ENCODE peak calls at places on chromosomes 11 and 22, in four cellular contexts. One of them, this sample, is unnamed.

GRCh38 chr11:76424379-76424778 is 20.4 kb upstream of the EMSY start:
- DNase-seq in HepG2: no peak
- DNase-seq in GM12878: peak
- DNase-seq in K562: no peak
- DNase-seq in this sample: no peak

GRCh38 chr22:33882991-33883390 is 37.3 kb downstream of the LARGE1 start:
- DNase-seq in HepG2: no peak
- DNase-seq in GM12878: no peak
- DNase-seq in K562: no peak
- DNase-seq in this sample: no peak

GRCh38 chr11:8962827-8963226 is 1.4 kb downstream of the TMEM9B start:
- DNase-seq in HepG2: no peak
- DNase-seq in GM12878: no peak
- DNase-seq in K562: no peak
- DNase-seq in this sample: no peak

GRCh38 chr11:60310407-60310998 is 16.6 kb upstream of the MS4A6E start:
- DNase-seq in HepG2: no peak
- DNase-seq in GM12878: peak
- DNase-seq in K562: no peak
- DNase-seq in this sample: no peak

GRCh38 chr11:62011881-62012280 is 44.4 kb upstream of the FTH1 start:
- DNase-seq in HepG2: no peak
- DNase-seq in GM12878: no peak
- DNase-seq in K562: no peak
- DNase-seq in this sample: no peak

GRCh38 chr22:49349181-49349835 is 478.4 kb downstream of the BRD1 start:
- DNase-seq in HepG2: no peak
- DNase-seq in GM12878: no peak
- DNase-seq in K562: no peak
- DNase-seq in this sample: peak

GRCh38 chr22:23281406-23282088 is 101.2 kb downstream of the BCR start:
- DNase-seq in HepG2: peak
- DNase-seq in GM12878: peak
- DNase-seq in K562: peak
- DNase-seq in this sample: peak

GRCh38 chr11:125925247-125925740 is 20.6 kb upstream of the VSIG10L2 start:
- DNase-seq in HepG2: peak
- DNase-seq in GM12878: no peak
- DNase-seq in K562: no peak
- DNase-seq in this sample: no peak

GRCh38 chr22:42763965-42764480 is 43.4 kb upstream of the A4GALT start:
- DNase-seq in HepG2: no peak
- DNase-seq in GM12878: no peak
- DNase-seq in K562: no peak
- DNase-seq in this sample: no peak

GRCh38 chr11:93054881-93055280 is 85.4 kb downstream of the MTNR1B start:
- DNase-seq in HepG2: peak
- DNase-seq in GM12878: no peak
- DNase-seq in K562: peak
- DNase-seq in this sample: no peak

GRCh38 chr22:38766076-38766777 is 10.4 kb upstream of the SUN2 start:
- DNase-seq in HepG2: peak
- DNase-seq in GM12878: no peak
- DNase-seq in K562: peak
- DNase-seq in this sample: peak

GRCh38 chr11:128783513-128783912 is 83.6 kb downstream of the KCNJ1 start:
- DNase-seq in HepG2: no peak
- DNase-seq in GM12878: no peak
- DNase-seq in K562: no peak
- DNase-seq in this sample: no peak

GRCh38 chr22:44892243-44892642 is 117.6 kb downstream of the PHF21B start:
- DNase-seq in HepG2: no peak
- DNase-seq in GM12878: no peak
- DNase-seq in K562: no peak
- DNase-seq in this sample: no peak

GRCh38 chr11:19359425-19360000 is 118.8 kb upstream of the E2F8 start:
- DNase-seq in HepG2: no peak
- DNase-seq in GM12878: no peak
- DNase-seq in K562: no peak
- DNase-seq in this sample: no peak

GRCh38 chr11:109695696-109696095 is 273.7 kb downstream of the C11orf87 start:
- DNase-seq in HepG2: no peak
- DNase-seq in GM12878: no peak
- DNase-seq in K562: no peak
- DNase-seq in this sample: no peak

GRCh38 chr11:44625759-44626523 is 60.5 kb downstream of the CD82 start:
- DNase-seq in HepG2: no peak
- DNase-seq in GM12878: no peak
- DNase-seq in K562: no peak
- DNase-seq in this sample: no peak

GRCh38 chr11:65090628-65091027 is 5.4 kb upstream of the VPS51 start:
- DNase-seq in HepG2: no peak
- DNase-seq in GM12878: no peak
- DNase-seq in K562: no peak
- DNase-seq in this sample: no peak

GRCh38 chr11:79400717-79401330 is 40.0 kb downstream of the TENM4 start:
- DNase-seq in HepG2: peak
- DNase-seq in GM12878: no peak
- DNase-seq in K562: peak
- DNase-seq in this sample: peak

GRCh38 chr11:79396674-79397073 is 44.2 kb downstream of the TENM4 start:
- DNase-seq in HepG2: no peak
- DNase-seq in GM12878: no peak
- DNase-seq in K562: no peak
- DNase-seq in this sample: no peak

GRCh38 chr11:79400206-79400605 is 40.6 kb downstream of the TENM4 start:
- DNase-seq in HepG2: no peak
- DNase-seq in GM12878: no peak
- DNase-seq in K562: no peak
- DNase-seq in this sample: no peak

GRCh38 chr11:79396001-79396400 is 44.8 kb downstream of the TENM4 start:
- DNase-seq in HepG2: no peak
- DNase-seq in GM12878: no peak
- DNase-seq in K562: no peak
- DNase-seq in this sample: no peak

DNA sequence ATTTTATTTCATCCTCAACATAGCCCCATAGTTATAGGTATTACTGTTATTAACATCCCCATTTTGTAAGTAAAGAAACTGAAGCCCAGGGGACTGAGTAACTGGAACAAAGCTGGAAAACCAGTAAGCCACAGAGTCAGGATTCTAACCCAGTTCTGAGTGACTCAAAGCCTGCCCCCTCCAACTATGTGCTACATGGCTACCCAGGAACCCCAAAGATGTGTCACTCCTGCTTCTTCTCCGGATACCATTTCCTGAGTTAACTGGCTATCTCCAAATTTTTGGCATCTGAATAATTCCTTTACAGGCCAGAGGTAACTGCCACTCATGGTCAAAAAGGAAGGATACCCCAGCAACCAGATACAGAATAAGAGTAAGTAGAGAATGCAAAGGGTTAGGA is 43.6 kb downstream of the TENM4 start:
- DNase-seq in HepG2: no peak
- DNase-seq in GM12878: no peak
- DNase-seq in K562: no peak
- DNase-seq in this sample: no peak
- TF ChIP-seq CREM in HepG2: no peak
- TF ChIP-seq CREM in GM12878: no peak
- TF ChIP-seq CREM in K562: no peak
- TF ChIP-seq CREM in this sample: no peak

GRCh38 chr22:19523240-19524169 is 705 bp downstream of the CLDN5 start:
- DNase-seq in HepG2: no peak
- DNase-seq in GM12878: no peak
- DNase-seq in K562: no peak
- DNase-seq in this sample: peak

GRCh38 chr22:19524170-19525115 is at the start of gene CLDN5:
- DNase-seq in HepG2: no peak
- DNase-seq in GM12878: no peak
- DNase-seq in K562: peak
- DNase-seq in this sample: peak

GRCh38 chr22:19520566-19521305 is 3.5 kb downstream of the CLDN5 start:
- DNase-seq in HepG2: no peak
- DNase-seq in GM12878: no peak
- DNase-seq in K562: no peak
- DNase-seq in this sample: no peak

GRCh38 chr22:19522881-19523239 is 1.4 kb downstream of the CLDN5 start:
- DNase-seq in HepG2: no peak
- DNase-seq in GM12878: no peak
- DNase-seq in K562: no peak
- DNase-seq in this sample: no peak

DNA sequence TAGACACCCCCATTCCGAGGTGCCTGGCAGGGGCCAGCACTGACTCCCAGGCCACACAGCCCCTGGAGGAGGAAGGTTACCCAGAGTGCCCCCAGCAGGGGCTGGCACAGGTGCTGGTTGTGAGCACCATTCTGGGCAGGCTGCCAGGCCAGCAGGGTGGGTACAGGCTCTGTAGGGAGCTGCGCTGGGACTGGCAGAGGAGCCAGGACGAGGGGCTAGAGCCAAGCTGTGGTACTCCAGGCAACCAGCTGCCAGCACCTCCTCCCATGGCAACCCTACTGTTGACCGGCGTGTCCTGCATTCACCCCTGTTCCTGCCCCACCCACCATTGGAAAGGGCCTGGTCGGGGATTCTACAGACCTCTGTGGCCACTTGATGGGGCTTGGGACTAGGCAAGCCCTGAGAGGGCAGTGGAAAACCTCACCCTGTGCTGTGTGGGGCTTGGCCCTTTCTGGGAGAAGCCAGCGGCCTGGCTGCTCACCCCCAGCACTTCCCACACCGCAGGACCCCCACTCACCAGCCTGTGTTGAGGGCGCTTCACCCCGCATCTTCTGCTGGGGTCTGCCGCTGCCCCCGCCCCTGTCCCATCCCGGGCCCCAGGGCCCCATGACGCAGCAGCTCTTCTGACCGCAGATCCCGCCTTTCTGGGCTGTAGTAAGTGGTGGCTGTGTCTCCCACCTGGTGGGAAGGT is 1.9 kb downstream of the CLDN5 start:
- DNase-seq in HepG2: no peak
- DNase-seq in GM12878: no peak
- DNase-seq in K562: no peak
- DNase-seq in this sample: no peak
- TF ChIP-seq CREB1 in HepG2: no peak
- TF ChIP-seq CREB1 in GM12878: no peak
- TF ChIP-seq CREB1 in K562: no peak
- TF ChIP-seq CREB1 in this sample: no peak

GRCh38 chr22:20115691-20116375 is at the start of gene RANBP1:
- DNase-seq in HepG2: no peak
- DNase-seq in GM12878: no peak
- DNase-seq in K562: peak
- DNase-seq in this sample: no peak
- TF ChIP-seq CREM in HepG2: no peak
- TF ChIP-seq CREM in GM12878: no peak
- TF ChIP-seq CREM in K562: no peak
- TF ChIP-seq CREM in this sample: no peak

GRCh38 chr22:24501366-24502005 is 6.4 kb downstream of the UPB1 start:
- DNase-seq in HepG2: peak
- DNase-seq in GM12878: no peak
- DNase-seq in K562: no peak
- DNase-seq in this sample: no peak
- TF ChIP-seq CREB1 in HepG2: no peak
- TF ChIP-seq CREB1 in GM12878: no peak
- TF ChIP-seq CREB1 in K562: no peak
- TF ChIP-seq CREB1 in this sample: no peak

GRCh38 chr11:69157156-69157821 is 1.6 kb downstream of the SMIM38 start:
- DNase-seq in HepG2: peak
- DNase-seq in GM12878: no peak
- DNase-seq in K562: peak
- DNase-seq in this sample: no peak
- TF ChIP-seq CREM in HepG2: peak
- TF ChIP-seq CREM in GM12878: peak
- TF ChIP-seq CREM in K562: no peak
- TF ChIP-seq CREM in this sample: no peak

DNA sequence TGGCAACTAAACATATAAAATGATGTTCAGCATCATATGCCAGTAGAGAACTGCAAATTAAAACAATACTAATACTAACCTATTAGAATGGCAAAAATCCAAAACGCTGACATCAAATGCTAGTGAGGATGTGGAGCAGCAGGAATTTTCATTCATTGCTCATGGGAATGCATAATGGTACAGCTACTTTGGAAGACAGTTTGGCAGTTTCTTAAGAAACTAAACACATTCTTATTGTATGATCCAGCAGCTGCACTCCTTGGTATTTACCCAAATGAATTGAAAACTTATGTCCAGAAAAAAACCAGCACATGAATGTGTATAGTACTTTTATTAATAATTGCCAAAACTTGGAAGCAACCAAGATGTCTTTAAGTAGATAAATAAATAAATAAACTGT is 258.0 kb downstream of the TENM4 start:
- DNase-seq in HepG2: no peak
- DNase-seq in GM12878: no peak
- DNase-seq in K562: no peak
- DNase-seq in this sample: no peak
- TF ChIP-seq CREB1 in HepG2: no peak
- TF ChIP-seq CREB1 in GM12878: no peak
- TF ChIP-seq CREB1 in K562: no peak
- TF ChIP-seq CREB1 in this sample: no peak

DNA sequence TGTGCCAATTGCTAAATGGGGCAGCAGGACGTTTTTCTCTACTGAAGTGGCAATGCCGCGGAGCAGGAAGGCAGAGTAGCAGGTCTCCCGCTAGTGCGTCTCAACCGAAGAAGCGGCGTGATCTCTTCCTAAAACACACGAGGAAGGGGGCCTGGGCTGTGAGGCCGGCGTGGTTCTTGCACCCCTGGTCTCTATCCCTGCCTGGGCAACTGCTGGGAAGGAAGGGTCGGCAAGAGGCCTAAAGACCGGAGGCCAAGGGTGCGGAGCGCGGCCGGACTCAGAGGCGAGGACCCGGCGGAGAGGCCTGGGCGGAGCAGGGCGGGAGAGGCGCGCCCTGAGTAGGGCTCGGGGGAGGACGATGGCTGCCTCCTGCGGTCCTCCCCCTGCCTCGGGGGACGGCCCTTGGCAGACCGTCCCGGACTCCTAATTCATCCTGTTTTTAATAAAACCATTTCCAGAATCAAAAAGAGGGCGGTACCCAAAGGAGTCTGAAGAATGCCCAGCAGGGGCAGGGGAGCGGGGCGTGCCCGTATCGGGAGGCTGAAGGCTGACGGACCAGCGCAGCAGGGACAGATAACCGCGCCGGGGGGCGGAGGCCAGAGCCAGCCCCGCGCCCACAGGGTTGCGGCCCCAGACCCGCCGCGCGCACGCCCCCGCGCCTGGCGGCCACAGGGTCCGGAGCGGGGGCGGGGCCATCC is 559 bp upstream of the APLP2 start:
- DNase-seq in HepG2: no peak
- DNase-seq in GM12878: no peak
- DNase-seq in K562: no peak
- DNase-seq in this sample: peak
- TF ChIP-seq CREM in HepG2: no peak
- TF ChIP-seq CREM in GM12878: no peak
- TF ChIP-seq CREM in K562: no peak
- TF ChIP-seq CREM in this sample: no peak

This sample was measured in WTC11.